ENCODE peak calls at places on chromosomes 11 and 22, in eight cellular contexts. Z, G, C, L, X, R, J and T are unnamed samples.

GRCh38 chr11:62124186-62125113 is 639 bp downstream of the INCENP start:
- DNase-seq in Z (peak), G (peak), C (peak), L (no peak), X (peak), R (peak), J (no peak), T (peak)

GRCh38 chr11:62540804-62541671 is 5.6 kb downstream of the AHNAK start:
- DNase-seq in Z (peak), G (peak), C (peak), L (no peak), X (no peak), R (no peak), J (no peak), T (peak)

GRCh38 chr11:27621440-27622161 is 78.7 kb downstream of the BDNF start:
- DNase-seq in Z (no peak), G (no peak), C (no peak), L (no peak), X (no peak), R (no peak), J (no peak), T (no peak)

GRCh38 chr11:126833020-126833419 is 167.6 kb downstream of the KIRREL3 start:
- DNase-seq in Z (no peak), G (no peak), C (no peak), L (no peak), X (no peak), R (no peak), J (no peak), T (no peak)

GRCh38 chr11:353315-353857 is 15.9 kb upstream of the B4GALNT4 start:
- DNase-seq in Z (peak), G (no peak), C (no peak), L (peak), X (no peak), R (no peak), J (peak), T (no peak)

GRCh38 chr11:48167380-48167779 is 49.2 kb upstream of the OR4B1 start:
- DNase-seq in Z (no peak), G (no peak), C (no peak), L (no peak), X (no peak), R (no peak), J (no peak), T (no peak)

GRCh38 chr11:31968774-31969433 is 122.0 kb upstream of the RCN1 start:
- DNase-seq in Z (no peak), G (no peak), C (no peak), L (no peak), X (no peak), R (peak), J (no peak), T (no peak)

GRCh38 chr11:61477734-61478148 is 30.8 kb upstream of the LRRC10B start:
- DNase-seq in Z (peak), G (peak), C (peak), L (peak), X (peak), R (no peak), J (peak), T (peak)

GRCh38 chr22:49551897-49552659 is 275.6 kb downstream of the BRD1 start:
- DNase-seq in Z (peak), G (no peak), C (no peak), L (no peak), X (no peak), R (no peak), J (peak), T (no peak)

GRCh38 chr22:19565921-19566598 is 41.9 kb upstream of the CLDN5 start:
- DNase-seq in Z (peak), G (no peak), C (no peak), L (peak), X (no peak), R (peak), J (peak), T (no peak)

GRCh38 chr11:116513278-116513823 is 259.4 kb downstream of the BUD13 start:
- DNase-seq in Z (peak), G (no peak), C (no peak), L (no peak), X (no peak), R (no peak), J (peak), T (no peak)

GRCh38 chr11:75689861-75690641 is 21.2 kb upstream of the MAP6 start:
- DNase-seq in Z (no peak), G (no peak), C (peak), L (no peak), X (no peak), R (no peak), J (no peak), T (peak)

GRCh38 chr11:24082241-24082640 is 414.6 kb upstream of the LUZP2 start:
- DNase-seq in Z (no peak), G (no peak), C (no peak), L (no peak), X (no peak), R (no peak), J (no peak), T (no peak)

GRCh38 chr11:69697861-69698260 is 6.0 kb downstream of the FGF19 start:
- DNase-seq in Z (no peak), G (no peak), C (no peak), L (no peak), X (no peak), R (no peak), J (no peak), T (no peak)

GRCh38 chr22:30857791-30858190 is 110.8 kb downstream of the MORC2 start:
- DNase-seq in Z (peak), G (no peak), C (no peak), L (no peak), X (no peak), R (no peak), J (peak), T (peak)

GRCh38 chr11:55707029-55707428 is 45.0 kb downstream of the OR4C6 start:
- DNase-seq in Z (no peak), G (peak), C (peak), L (no peak), X (no peak), R (peak), J (no peak), T (peak)

GRCh38 chr11:46352063-46352841 is 5.0 kb downstream of the DGKZ start:
- DNase-seq in Z (no peak), G (peak), C (peak), L (no peak), X (peak), R (peak), J (no peak), T (peak)

GRCh38 chr22:23305321-23305910 is 125.1 kb downstream of the BCR start:
- DNase-seq in Z (peak), G (no peak), C (no peak), L (peak), X (no peak), R (no peak), J (peak), T (no peak)

GRCh38 chr11:123020968-123021367 is 39.3 kb upstream of the BSX start:
- DNase-seq in Z (no peak), G (peak), C (peak), L (no peak), X (peak), R (peak), J (peak), T (peak)

GRCh38 chr22:18023509-18024275 is 669 bp downstream of the MICAL3 start:
- DNase-seq in Z (peak), G (peak), C (peak), L (peak), X (peak), R (peak), J (peak), T (peak)

GRCh38 chr11:38824573-38824972 is 2226.5 kb upstream of the RAG2 start:
- DNase-seq in Z (no peak), G (no peak), C (no peak), L (no peak), X (no peak), R (peak), J (no peak), T (no peak)
- TF ChIP-seq CTCF in Z (no peak), G (peak), C (no peak), L (no peak), X (peak), R (peak), J (no peak), T (no peak)

DNA sequence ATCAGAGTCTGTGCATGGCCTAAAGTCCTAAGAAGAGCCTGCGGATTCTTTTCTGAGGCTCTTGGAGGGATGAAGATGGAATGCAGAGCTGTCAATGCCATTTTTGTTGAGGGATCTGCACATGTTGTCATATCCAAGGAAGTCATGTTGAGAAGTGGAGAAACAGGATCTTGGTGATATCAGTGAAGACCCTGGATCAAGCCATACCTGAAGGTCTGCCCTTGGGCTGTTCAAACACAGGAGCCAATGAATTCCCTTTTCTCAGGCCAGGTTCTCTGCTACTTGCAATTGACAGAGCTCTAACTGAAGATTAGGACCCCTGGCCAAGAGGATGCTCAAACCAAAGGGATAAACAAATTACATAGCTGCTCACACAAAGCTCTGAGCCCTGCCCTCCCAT is 79.6 kb upstream of the GRK3 start:
- DNase-seq in Z (no peak), G (no peak), C (no peak), L (no peak), X (no peak), R (no peak), J (no peak), T (no peak)
- TF ChIP-seq CTCF in Z (no peak), G (no peak), C (no peak), L (no peak), X (no peak), R (no peak), J (no peak), T (no peak)

DNA sequence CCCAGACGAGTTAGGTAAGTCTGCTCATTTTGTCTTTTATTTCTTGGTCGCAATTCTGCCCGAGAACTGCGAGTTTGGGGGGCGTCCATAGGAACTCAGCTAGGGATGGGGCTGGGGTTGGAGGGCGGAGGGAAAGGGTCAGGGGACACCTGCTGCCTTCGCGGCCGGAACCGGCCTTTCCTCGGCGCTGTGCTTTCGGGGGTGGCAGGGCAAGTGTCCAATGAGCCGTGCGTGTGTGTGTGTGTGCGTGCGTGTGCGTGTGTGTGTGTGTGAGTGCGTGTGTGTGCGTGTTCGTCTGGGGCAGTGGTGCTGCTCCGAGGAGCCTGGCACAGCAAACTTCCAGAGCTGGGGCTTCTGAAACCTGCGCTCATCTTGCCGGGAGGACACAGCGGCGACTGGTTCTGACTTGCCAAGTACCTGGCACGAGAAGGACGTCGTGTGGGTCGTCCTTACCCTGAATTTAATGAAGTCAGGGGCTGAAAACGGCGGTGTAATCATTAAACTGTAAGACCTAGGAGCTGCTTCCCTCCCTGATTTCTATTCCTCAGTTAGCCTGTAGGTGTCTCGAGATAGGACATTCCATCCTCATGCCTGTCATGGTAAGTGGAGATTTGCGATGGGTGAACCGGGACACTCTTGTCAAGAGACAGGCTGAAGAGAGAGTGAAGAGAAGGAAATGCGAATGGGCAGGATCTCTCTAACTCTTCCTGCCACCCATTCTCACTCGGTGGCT is 27.0 kb upstream of the AMOTL1 start:
- DNase-seq in Z (no peak), G (no peak), C (peak), L (peak), X (peak), R (peak), J (peak), T (peak)
- TF ChIP-seq CTCF in Z (peak), G (no peak), C (peak), L (no peak), X (peak), R (peak), J (no peak), T (no peak)

DNA sequence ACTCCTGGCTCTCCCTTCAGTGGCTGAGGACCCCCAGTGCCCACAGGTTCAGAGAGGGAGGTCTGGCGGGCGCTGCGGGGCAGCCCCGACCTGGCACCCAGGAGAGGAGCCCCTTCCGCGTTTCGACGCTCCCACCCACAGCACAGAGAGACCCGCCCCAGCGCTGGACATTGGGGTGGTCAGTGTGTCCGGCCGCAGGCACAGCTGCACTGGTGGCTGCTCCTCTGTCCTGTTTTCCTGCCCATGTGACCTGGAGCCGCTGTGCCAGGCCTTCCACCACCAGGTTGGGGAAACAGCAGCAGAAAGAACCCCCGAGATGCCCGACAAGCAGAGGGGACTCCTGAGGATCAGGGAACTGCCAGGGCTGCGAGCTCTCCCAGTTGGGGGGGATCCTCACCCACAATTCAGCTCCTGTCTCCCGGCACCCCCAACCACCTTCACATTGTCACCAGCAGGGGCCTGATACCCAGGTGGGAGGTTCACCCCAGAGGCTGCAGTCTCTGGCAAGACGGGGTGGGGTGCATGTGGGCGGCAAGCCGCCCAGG is 13.6 kb downstream of the KRTAP5-5 start:
- DNase-seq in Z (no peak), G (no peak), C (no peak), L (no peak), X (no peak), R (no peak), J (no peak), T (no peak)
- TF ChIP-seq CTCF in Z (no peak), G (no peak), C (no peak), L (no peak), X (no peak), R (no peak), J (no peak), T (no peak)